ENCODE peak calls at places on chromosomes 4 and X, in ten cellular contexts. J is breast epithelium; V is nucleus accumbens; N is T-helper 1 cell; K is ELR; W is activated T-cell treated with anti-CD3 and anti-CD28 coated beads, Interleukin-2, amount 50 U/mL, for 72 hours; L is cardiac muscle cell; U is activated CD8-positive, alpha-beta memory T cell treated with anti-CD3 and anti-CD28 coated beads for 1 hour; Q is stimulated activated CD8-positive, alpha-beta memory T cell treated with anti-CD3 and anti-CD28 coated beads, Interleukin-15, amount 100 ng/mL, for 1 hour; X is mesendoderm. B is an unnamed sample.

GRCh38 chr4:110586137-110586850 is 36.6 kb downstream of the PITX2 start:
- DNase-seq in J (no peak), V (no peak), N (no peak), K (peak), W (no peak), L (peak), U (no peak), Q (no peak), X (peak), B (no peak)

GRCh38 chr4:25154594-25155265 is 5.5 kb downstream of the SEPSECS start:
- DNase-seq in J (no peak), V (no peak), N (no peak), K (no peak), W (no peak), L (no peak), U (no peak), Q (no peak), X (no peak), B (no peak)

GRCh38 chrX:32530802-32531403 is 680.4 kb downstream of the DMD start:
- DNase-seq in J (no peak), V (no peak), N (no peak), K (peak), W (peak), L (peak), U (no peak), Q (no peak), X (peak), B (no peak)

GRCh38 chrX:118530537-118530936 is 34.9 kb downstream of the DOCK11 start:
- DNase-seq in J (no peak), V (no peak), N (no peak), K (peak), W (no peak), L (no peak), U (no peak), Q (no peak), X (no peak), B (no peak)

GRCh38 chr4:119307606-119308005 is 14.3 kb downstream of the FABP2 start:
- DNase-seq in J (no peak), V (no peak), N (no peak), K (no peak), W (no peak), L (no peak), U (no peak), Q (no peak), X (no peak), B (no peak)

GRCh38 chr4:40601641-40602040 is 28.0 kb downstream of the RBM47 start:
- DNase-seq in J (no peak), V (no peak), N (no peak), K (no peak), W (no peak), L (no peak), U (no peak), Q (no peak), X (no peak), B (no peak)

GRCh38 chr4:77201857-77202256 is 44.9 kb downstream of the CCNG2 start:
- DNase-seq in J (no peak), V (no peak), N (no peak), K (peak), W (peak), L (no peak), U (no peak), Q (no peak), X (no peak), B (no peak)

GRCh38 chrX:104315555-104315954 is 60.8 kb upstream of the ESX1 start:
- DNase-seq in J (no peak), V (no peak), N (no peak), K (peak), W (no peak), L (no peak), U (no peak), Q (no peak), X (no peak), B (no peak)

GRCh38 chr4:113294910-113295309 is 245.5 kb downstream of the ANK2 start:
- DNase-seq in J (no peak), V (no peak), N (no peak), K (peak), W (no peak), L (no peak), U (no peak), Q (no peak), X (no peak), B (no peak)

GRCh38 chrX:108439434-108439883 is at the start of gene COL4A5:
- DNase-seq in J (peak), V (no peak), N (no peak), K (peak), W (no peak), L (peak), U (no peak), Q (no peak), X (peak), B (no peak)

GRCh38 chr4:1290165-1290977 is 680 bp downstream of the MAEA start:
- DNase-seq in J (no peak), V (no peak), N (no peak), K (peak), W (peak), L (peak), U (no peak), Q (no peak), X (peak), B (no peak)

GRCh38 chr4:17584502-17585213 is 7.7 kb downstream of the LAP3 start:
- DNase-seq in J (no peak), V (no peak), N (no peak), K (no peak), W (no peak), L (no peak), U (no peak), Q (no peak), X (no peak), B (no peak)

GRCh38 chrX:129077384-129077783 is 445.9 kb downstream of the SMARCA1 start:
- DNase-seq in J (no peak), V (no peak), N (no peak), K (no peak), W (no peak), L (no peak), U (no peak), Q (no peak), X (no peak), B (no peak)

GRCh38 chrX:114519524-114519923 is 64.4 kb upstream of the HTR2C start:
- DNase-seq in J (no peak), V (no peak), N (no peak), K (no peak), W (no peak), L (no peak), U (no peak), Q (no peak), X (no peak), B (no peak)

GRCh38 chrX:9466711-9467110 is 1.9 kb downstream of the TBL1X start:
- DNase-seq in J (no peak), V (no peak), N (no peak), K (no peak), W (no peak), L (no peak), U (no peak), Q (no peak), X (no peak), B (no peak)

GRCh38 chrX:13691845-13692334 is 3.0 kb downstream of the RAB9A start:
- DNase-seq in J (no peak), V (no peak), N (no peak), K (peak), W (no peak), L (no peak), U (no peak), Q (no peak), X (peak), B (no peak)

GRCh38 chr4:1510931-1511330 is 104.7 kb upstream of the NKX1-1 start:
- DNase-seq in J (no peak), V (no peak), N (no peak), K (no peak), W (no peak), L (no peak), U (no peak), Q (no peak), X (no peak), B (no peak)

GRCh38 chr4:94036964-94037363 is 170.7 kb upstream of the SMARCAD1 start:
- DNase-seq in J (no peak), V (no peak), N (no peak), K (no peak), W (no peak), L (no peak), U (no peak), Q (no peak), X (peak), B (no peak)

GRCh38 chr4:95610170-95610569 is 61.4 kb upstream of the UNC5C start:
- DNase-seq in J (no peak), V (no peak), N (no peak), K (no peak), W (no peak), L (no peak), U (no peak), Q (no peak), X (no peak), B (no peak)

GRCh38 chr4:181245326-181245725 is 997.9 kb upstream of the TENM3 start:
- DNase-seq in J (no peak), V (no peak), N (no peak), K (no peak), W (no peak), L (no peak), U (no peak), Q (no peak), X (no peak), B (no peak)

GRCh38 chrX:130330706-130331105 is 9.0 kb upstream of the SLC25A14 start:
- DNase-seq in J (no peak), V (peak), N (no peak), K (peak), W (peak), L (peak), U (no peak), Q (no peak), X (peak), B (peak)

GRCh38 chr4:19239565-19239964 is 1012.1 kb upstream of the SLIT2 start:
- DNase-seq in J (no peak), V (no peak), N (no peak), K (peak), W (no peak), L (no peak), U (no peak), Q (no peak), X (no peak), B (no peak)

GRCh38 chrX:83508006-83508405 is at the start of gene POU3F4:
- DNase-seq in J (no peak), V (peak), N (no peak), K (no peak), W (no peak), L (peak), U (no peak), Q (no peak), X (peak), B (no peak)

GRCh38 chr4:160928482-160928881 is 1235.3 kb downstream of the FSTL5 start:
- DNase-seq in J (no peak), V (no peak), N (no peak), K (peak), W (no peak), L (peak), U (no peak), Q (no peak), X (peak), B (no peak)

GRCh38 chrX:37754518-37754917 is 25.3 kb upstream of the CYBB start:
- DNase-seq in J (no peak), V (no peak), N (no peak), K (no peak), W (no peak), L (no peak), U (no peak), Q (no peak), X (no peak), B (peak)

GRCh38 chr4:177371452-177371851 is 61.8 kb downstream of the NEIL3 start:
- DNase-seq in J (no peak), V (no peak), N (no peak), K (no peak), W (no peak), L (no peak), U (no peak), Q (no peak), X (no peak), B (no peak)

GRCh38 chrX:109840585-109840984 is 107.5 kb upstream of the ACSL4 start:
- DNase-seq in J (peak), V (peak), N (no peak), K (peak), W (peak), L (no peak), U (no peak), Q (no peak), X (peak), B (peak)

GRCh38 chr4:20252656-20253271 is 1.1 kb downstream of the SLIT2 start:
- DNase-seq in J (no peak), V (peak), N (no peak), K (peak), W (no peak), L (peak), U (no peak), Q (no peak), X (peak), B (no peak)

GRCh38 chr4:2059726-2060577 is 825 bp downstream of the NAT8L start:
- DNase-seq in J (no peak), V (no peak), N (no peak), K (peak), W (peak), L (peak), U (no peak), Q (no peak), X (no peak), B (peak)

GRCh38 chr4:114161809-114162208 is 182.4 kb upstream of the ARSJ start:
- DNase-seq in J (no peak), V (no peak), N (no peak), K (no peak), W (no peak), L (no peak), U (no peak), Q (no peak), X (peak), B (no peak)

GRCh38 chr4:48133668-48134444 is at the start of gene TXK:
- DNase-seq in J (no peak), V (no peak), N (no peak), K (no peak), W (peak), L (no peak), U (no peak), Q (no peak), X (no peak), B (no peak)

B was measured in T-helper 2 cell treated with Interferon-gamma antibody and Interleukin-4, amounts not matched to agents 5 μg/mL and 100 μg/mL, for 36 hours.